ENCODE peak calls at places on chromosomes 13 and 19, in seven cellular contexts. E, J, W, R, Q, C and T are unnamed samples.

GRCh38 chr13:52850396-52851152 is 2.1 kb upstream of the PCDH8 start:
- DNase-seq in Q (peak; percentile 82), E (no peak), W (no peak), C (no peak), R (peak; percentile 72), J (peak; percentile 34), T (no peak)

GRCh38 chr13:45809810-45810394 is 41.7 kb downstream of the SIAH3 start:
- DNase-seq in Q (no peak), R (no peak), C (no peak), E (no peak), J (no peak), W (peak; percentile 5), T (no peak)

GRCh38 chr19:4088975-4089374 is 22.3 kb upstream of the ZBTB7A start:
- DNase-seq in Q (no peak), J (no peak), C (no peak), W (no peak), E (no peak), R (no peak), T (no peak)

GRCh38 chr13:114334305-114335053 is 20.2 kb downstream of the CHAMP1 start:
- DNase-seq in W (no peak), R (no peak), Q (no peak), C (no peak), E (no peak), J (no peak), T (no peak)

GRCh38 chr13:30466358-30466714 is 600 bp upstream of the HMGB1 start:
- DNase-seq in Q (no peak), W (peak; percentile 19), C (no peak), R (no peak), J (peak; percentile 41), E (no peak), T (no peak)

GRCh38 chr13:44197791-44198770 is 175.5 kb upstream of the SERP2 start:
- DNase-seq in R (no peak), Q (no peak), W (peak; percentile 60), J (no peak), C (no peak), E (no peak), T (no peak)

GRCh38 chr19:18023596-18024212 is 15.7 kb downstream of the ARRDC2 start:
- DNase-seq in R (peak; percentile 92), C (no peak), E (peak; percentile 50), Q (peak; percentile 74), J (peak; percentile 72), W (peak; percentile 87), T (peak; percentile 81)

GRCh38 chr19:16359074-16359473 is 34.4 kb downstream of the KLF2 start:
- DNase-seq in Q (no peak), J (no peak), W (no peak), C (no peak), R (no peak), E (no peak), T (no peak)

GRCh38 chr13:28679628-28680027 is 20.7 kb downstream of the POMP start:
- DNase-seq in R (no peak), Q (no peak), E (no peak), C (no peak), J (peak; percentile 33), W (no peak), T (no peak)

DNA sequence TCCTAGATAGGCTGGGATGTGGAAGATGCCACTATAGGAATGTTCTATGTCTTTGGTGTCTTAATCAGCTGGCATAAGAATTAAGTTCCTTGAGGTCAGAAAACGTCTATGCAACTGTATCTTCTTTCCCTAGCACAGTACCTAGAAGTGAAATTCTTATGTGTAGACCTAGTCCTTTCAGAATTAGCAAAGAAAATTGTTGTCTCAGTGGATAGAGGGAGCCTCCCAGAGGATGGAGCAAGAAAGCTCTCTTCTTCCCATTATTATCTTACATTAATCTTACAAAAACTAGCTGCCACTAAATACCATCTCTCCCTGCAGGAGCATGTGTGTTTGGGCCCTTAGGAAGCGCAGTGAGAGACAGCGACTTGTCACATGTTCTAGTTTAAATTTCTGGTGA is 11.6 kb downstream of the CLDN10 start:
- DNase-seq in C (no peak), Q (no peak), W (no peak), E (no peak), J (peak; percentile 10), R (no peak), T (no peak)
- TF ChIP-seq CTCF in C (no peak), Q (no peak), W (peak; percentile 47), E (no peak), J (peak; percentile 15), R (no peak), T (no peak)

DNA sequence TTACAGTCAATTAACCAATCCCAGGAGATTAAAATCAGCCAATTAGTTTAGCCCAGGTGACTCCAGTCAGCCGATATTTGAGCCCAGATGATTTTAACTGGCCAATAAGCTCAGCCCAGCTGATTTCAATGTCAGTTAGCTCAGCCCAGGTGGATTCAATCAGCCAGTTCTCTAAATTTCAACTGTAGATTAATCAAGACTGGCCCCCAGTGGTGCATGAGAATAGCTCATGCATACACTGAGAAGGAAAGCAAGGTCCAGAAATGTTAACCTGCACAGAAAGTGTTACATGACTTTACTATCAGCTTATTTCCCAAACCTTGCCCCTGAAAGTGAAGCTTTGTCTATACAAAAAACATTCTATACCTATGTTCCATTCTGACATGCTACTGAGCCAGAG is 55.4 kb upstream of the ZNF724 start:
- DNase-seq in W (no peak), E (no peak), Q (no peak), C (no peak), J (no peak), R (no peak), T (no peak)
- TF ChIP-seq CTCF in W (no peak), E (no peak), Q (no peak), C (no peak), J (no peak), R (no peak), T (no peak)

GRCh38 chr13:99867535-99868271 is 103.9 kb downstream of the ZIC5 start:
- DNase-seq in E (no peak), C (no peak), Q (no peak), R (no peak), J (no peak), W (no peak), T (no peak)

GRCh38 chr13:99865420-99865930 is 106.1 kb downstream of the ZIC5 start:
- DNase-seq in W (no peak), C (no peak), J (no peak), E (no peak), R (no peak), Q (no peak), T (no peak)

GRCh38 chr13:99864627-99864990 is 107.0 kb downstream of the ZIC5 start:
- DNase-seq in Q (no peak), J (no peak), R (no peak), W (no peak), E (no peak), C (no peak), T (no peak)

GRCh38 chr13:99868767-99869166 is 102.8 kb downstream of the ZIC5 start:
- DNase-seq in C (no peak), W (no peak), J (no peak), E (no peak), Q (no peak), R (no peak), T (no peak)

DNA sequence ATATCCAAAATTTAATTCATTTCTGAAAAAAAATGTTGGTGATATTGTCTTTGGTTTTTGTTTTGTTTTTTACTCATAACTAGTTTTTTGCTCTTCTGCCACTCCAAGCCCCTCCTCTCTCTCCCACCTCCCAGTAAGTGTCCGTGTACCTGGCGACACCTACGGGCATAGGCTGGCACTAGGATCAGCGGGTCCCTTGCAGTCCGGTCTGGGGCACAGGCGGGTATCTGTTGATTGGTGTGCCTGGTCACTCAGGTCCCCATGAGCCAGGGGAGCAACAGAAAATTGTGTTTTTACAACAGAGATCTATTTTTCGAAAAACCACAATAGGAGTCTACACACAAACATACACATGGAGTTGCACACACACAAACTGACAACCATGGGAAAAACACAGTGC is 104.8 kb downstream of the ZIC5 start:
- DNase-seq in Q (no peak), C (no peak), W (no peak), R (no peak), J (no peak), E (no peak), T (no peak)
- TF ChIP-seq CTCF in Q (no peak), C (no peak), W (no peak), R (no peak), J (no peak), E (no peak), T (no peak)

GRCh38 chr13:112616586-112617381 is 28.8 kb upstream of the TUBGCP3 start:
- DNase-seq in E (peak; percentile 57), W (peak; percentile 18), J (peak; percentile 60), Q (no peak), C (no peak), R (no peak), T (no peak)
- TF ChIP-seq CTCF in E (peak; percentile 54), W (peak; percentile 81), J (peak; percentile 70), Q (peak; percentile 41), C (peak; percentile 71), R (peak; percentile 73), T (no peak)

DNA sequence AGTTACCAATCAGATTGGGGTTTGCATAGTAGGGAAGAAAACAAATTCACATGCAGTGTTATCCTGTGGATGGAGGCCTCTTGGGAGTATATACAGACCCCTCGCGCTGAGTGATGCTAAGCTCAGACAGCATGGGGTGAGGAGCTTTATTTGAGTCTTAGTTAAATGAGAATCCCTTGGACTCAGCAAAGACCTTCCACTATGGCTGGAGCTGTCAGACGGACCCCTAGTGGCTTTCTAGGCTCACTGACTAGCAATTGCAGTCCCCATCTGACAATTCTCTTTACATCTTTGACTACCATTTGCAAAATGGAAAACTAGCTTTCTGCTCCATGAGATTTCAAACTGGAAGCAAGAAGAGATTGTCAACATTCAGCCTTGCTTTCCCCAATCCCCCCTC is 90.4 kb downstream of the STOML3 start:
- DNase-seq in E (no peak), W (no peak), J (no peak), Q (no peak), R (no peak), C (no peak), T (no peak)
- TF ChIP-seq CTCF in E (peak; percentile 2), W (peak; percentile 71), J (peak; percentile 18), Q (no peak), R (no peak), C (peak; percentile 15), T (no peak)

GRCh38 chr13:89361909-89362308 is 1690.7 kb downstream of the SLITRK5 start:
- DNase-seq in C (no peak), Q (no peak), W (no peak), J (peak; percentile 2), R (no peak), E (no peak), T (no peak)
- TF ChIP-seq CTCF in C (peak; percentile 37), Q (no peak), W (peak; percentile 48), J (peak; percentile 4), R (peak; percentile 31), E (no peak), T (no peak)